ENCODE peak calls at places on chromosomes 2 and 18, in ten cellular contexts. M, O, Q, S, U, I, J, R, X and K are unnamed samples.
A peak's percentile ranks its signal among the peaks of the same experiment; 100 is the strongest.

GRCh38 chr2:37753758-37754157 is 82.3 kb upstream of the CDC42EP3 start:
- DNase-seq in O (no peak), S (no peak), M (no peak), R (no peak), U (no peak), J (no peak), Q (no peak), X (no peak), I (no peak), K (no peak)

GRCh38 chr18:24459772-24460171 is 665 bp upstream of the HRH4 start:
- DNase-seq in S (no peak), U (no peak), M (no peak), I (no peak), Q (no peak), O (no peak), R (no peak), J (no peak), X (no peak), K (no peak)

GRCh38 chr2:151260492-151261239 is 997 bp downstream of the RBM43 start:
- DNase-seq in Q (no peak), U (no peak), M (no peak), O (peak; percentile 61), R (peak; percentile 66), X (no peak), J (no peak), S (peak; percentile 42), I (no peak), K (no peak)

GRCh38 chr2:30038419-30038818 is 108.4 kb upstream of the YPEL5 start:
- DNase-seq in Q (no peak), U (no peak), R (no peak), O (no peak), M (no peak), I (no peak), J (no peak), X (no peak), S (no peak), K (no peak)

GRCh38 chr2:168396131-168396530 is 59.9 kb upstream of the CERS6 start:
- DNase-seq in I (no peak), M (no peak), R (no peak), Q (no peak), U (no peak), O (peak; percentile 13), J (no peak), X (no peak), S (peak; percentile 37), K (no peak)

GRCh38 chr2:28424799-28425492 is 32.3 kb downstream of the FOSL2 start:
- DNase-seq in O (no peak), I (no peak), U (no peak), J (no peak), R (no peak), S (no peak), M (no peak), Q (no peak), X (no peak), K (no peak)

GRCh38 chr18:3663870-3664512 is 214.0 kb downstream of the TGIF1 start:
- DNase-seq in I (no peak), M (no peak), S (no peak), J (no peak), X (no peak), R (no peak), O (no peak), Q (no peak), U (no peak), K (no peak)

GRCh38 chr2:241808051-241808450 is 942 bp upstream of the NEU4 start:
- DNase-seq in U (no peak), R (peak; percentile 6), Q (no peak), X (no peak), O (peak; percentile 13), I (no peak), M (no peak), S (no peak), J (no peak), K (no peak)

GRCh38 chr2:38794235-38794946 is 16.4 kb downstream of the GEMIN6 start:
- DNase-seq in O (no peak), S (no peak), I (no peak), M (no peak), U (no peak), X (no peak), J (no peak), Q (no peak), R (no peak), K (no peak)

GRCh38 chr2:204850576-204850975 is 305.3 kb downstream of the PARD3B start:
- DNase-seq in Q (no peak), S (no peak), J (no peak), I (no peak), U (no peak), M (no peak), O (no peak), R (peak; percentile 8), X (no peak), K (no peak)

GRCh38 chr2:237558918-237559645 is 7.3 kb upstream of the PRLH start:
- DNase-seq in O (peak; percentile 70), S (peak; percentile 96), X (no peak), J (no peak), U (peak; percentile 89), I (peak; percentile 63), R (peak; percentile 59), M (no peak), Q (no peak), K (peak; percentile 37)

GRCh38 chr18:12651651-12652050 is 6.3 kb downstream of the SPIRE1 start:
- DNase-seq in Q (no peak), O (no peak), R (no peak), X (no peak), M (no peak), J (no peak), S (no peak), I (no peak), U (no peak), K (no peak)

GRCh38 chr18:6132751-6133368 is 237.5 kb upstream of the TMEM200C start:
- DNase-seq in X (no peak), R (no peak), J (no peak), I (no peak), M (no peak), Q (no peak), S (no peak), U (no peak), O (no peak), K (no peak)